ENCODE peak calls at places on chromosomes 6 and 20, in six cellular contexts. Q, W, U, E, R and J are unnamed samples.

GRCh38 chr20:63177785-63178444 is 38.0 kb downstream of the YTHDF1 start:
- DNase-seq in Q (no peak), W (no peak), U (no peak), E (no peak), R (peak; percentile 77), J (no peak)

GRCh38 chr20:49889245-49889942 is 25.9 kb downstream of the SPATA2 start:
- DNase-seq in Q (no peak), W (no peak), U (no peak), E (no peak), R (no peak), J (no peak)

GRCh38 chr6:137417411-137417810 is 76.8 kb downstream of the OLIG3 start:
- DNase-seq in Q (no peak), W (no peak), U (no peak), E (no peak), R (no peak), J (no peak)

GRCh38 chr6:156146891-156147290 is 630.3 kb upstream of the ARID1B start:
- DNase-seq in Q (no peak), W (no peak), U (no peak), E (no peak), R (no peak), J (no peak)

GRCh38 chr6:13927203-13927602 is 2.5 kb downstream of the RNF182 start:
- DNase-seq in Q (peak; percentile 45), W (no peak), U (no peak), E (no peak), R (no peak), J (no peak)

GRCh38 chr6:109595998-109596397 is 95.0 kb downstream of the AK9 start:
- DNase-seq in Q (no peak), W (peak; percentile 18), U (no peak), E (peak; percentile 26), R (peak; percentile 49), J (peak; percentile 8)

GRCh38 chr20:49823152-49823847 is 10.7 kb downstream of the SLC9A8 start:
- DNase-seq in Q (no peak), W (no peak), U (peak; percentile 66), E (no peak), R (no peak), J (no peak)

GRCh38 chr6:79946773-79947190 is 571 bp downstream of the ELOVL4 start:
- DNase-seq in Q (no peak), W (no peak), U (no peak), E (no peak), R (peak; percentile 69), J (peak; percentile 18)

GRCh38 chr6:3280091-3280490 is 21.3 kb downstream of the PSMG4 start:
- DNase-seq in Q (no peak), W (no peak), U (no peak), E (no peak), R (no peak), J (no peak)

GRCh38 chr20:17471606-17472187 is 59.5 kb downstream of the BFSP1 start:
- DNase-seq in Q (no peak), W (no peak), U (no peak), E (no peak), R (peak; percentile 41), J (no peak)

DNA sequence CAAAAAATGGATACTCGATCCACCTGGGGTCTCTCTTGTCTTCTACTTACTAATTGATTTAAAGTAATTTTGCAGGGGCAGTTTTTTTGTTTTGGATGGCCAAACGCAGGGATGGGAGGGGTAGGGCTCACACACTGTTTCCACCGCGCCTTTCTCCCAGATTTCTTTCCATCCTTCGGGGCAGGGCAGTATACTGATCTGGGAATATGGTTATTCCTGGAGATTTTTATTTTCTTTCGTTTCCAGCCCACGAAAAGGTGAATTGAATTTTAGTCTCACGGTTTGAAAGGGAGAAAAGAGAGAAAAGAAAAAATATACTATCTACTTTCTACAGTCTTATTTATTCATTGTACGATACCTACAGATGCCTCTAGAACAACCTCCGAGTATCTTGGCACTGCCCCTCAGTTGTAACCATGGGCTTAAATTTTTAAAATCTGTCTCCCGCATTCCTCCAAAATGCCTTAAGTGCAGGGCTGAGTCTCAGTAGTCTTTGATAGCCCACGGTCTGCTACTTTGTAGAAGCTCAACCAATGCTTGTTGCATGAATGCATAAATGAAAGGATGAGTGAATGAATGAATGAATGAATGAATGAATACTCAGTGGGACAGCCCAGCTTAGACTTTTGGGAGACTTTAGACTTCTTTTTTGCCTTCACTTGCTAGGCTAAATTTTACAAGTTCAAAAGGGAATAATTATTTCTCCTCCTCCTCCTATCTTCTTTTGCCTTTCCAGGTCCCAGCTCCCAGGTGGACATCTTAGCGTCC is 18.1 kb upstream of the TRIM27 start:
- DNase-seq in Q (peak; percentile 60), W (no peak), U (no peak), E (no peak), R (peak; percentile 93), J (no peak)
- TF ChIP-seq ZNF274 in Q (no peak), W (no peak), U (no peak), E (no peak), R (no peak), J (no peak)

GRCh38 chr20:36408219-36408618 is 102.1 kb downstream of the DLGAP4 start:
- DNase-seq in Q (peak; percentile 23), W (no peak), U (no peak), E (peak; percentile 26), R (no peak), J (no peak)
- TF ChIP-seq ZNF274 in Q (no peak), W (no peak), U (no peak), E (no peak), R (no peak), J (no peak)

GRCh38 chr6:43715056-43715788 is 27.6 kb upstream of the MRPS18A start:
- DNase-seq in Q (no peak), W (no peak), U (peak; percentile 87), E (no peak), R (no peak), J (no peak)

GRCh38 chr6:43713611-43714310 is 26.2 kb upstream of the MRPS18A start:
- DNase-seq in Q (no peak), W (no peak), U (no peak), E (no peak), R (no peak), J (no peak)

GRCh38 chr6:43716099-43716498 is 28.5 kb upstream of the MRPS18A start:
- DNase-seq in Q (no peak), W (no peak), U (no peak), E (no peak), R (no peak), J (no peak)

GRCh38 chr6:43712590-43712989 is 25.0 kb upstream of the MRPS18A start:
- DNase-seq in Q (no peak), W (no peak), U (no peak), E (no peak), R (no peak), J (no peak)

DNA sequence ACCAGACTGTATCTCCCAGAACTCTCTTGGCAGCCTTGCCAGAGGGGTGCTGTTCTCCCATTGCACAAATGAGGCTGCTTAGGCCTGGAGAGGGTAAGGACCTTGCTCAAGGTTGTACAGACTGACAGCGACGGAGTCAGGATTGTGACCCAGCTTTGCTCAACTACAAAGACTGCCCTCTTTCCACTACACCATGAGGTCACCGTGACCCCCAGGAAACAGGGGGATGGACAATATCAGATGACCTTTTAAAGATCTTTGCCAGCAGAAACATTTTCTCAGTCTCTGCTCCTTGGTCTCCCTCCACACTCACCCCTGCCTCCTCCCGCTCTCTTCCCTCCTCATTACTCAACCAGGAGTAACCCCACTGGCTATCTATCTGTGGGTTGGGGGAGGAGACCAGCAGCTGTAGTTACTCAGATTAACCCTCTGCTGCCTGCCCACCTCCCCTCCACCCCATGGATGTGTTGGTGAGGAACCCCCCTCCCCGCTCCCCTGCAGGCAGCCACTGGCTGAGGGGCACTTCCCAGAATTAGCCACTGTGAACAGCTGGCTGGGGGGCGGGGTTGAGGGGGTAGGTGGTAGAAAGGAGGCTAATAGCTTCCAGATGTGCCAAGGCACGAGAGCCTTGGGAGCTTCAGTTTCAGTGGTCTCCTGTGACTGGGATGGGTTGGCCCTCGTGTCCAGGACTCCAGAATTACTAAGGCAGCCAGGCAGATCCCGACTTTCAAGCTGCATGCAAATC is 26.9 kb upstream of the MRPS18A start:
- DNase-seq in Q (peak; percentile 85), W (no peak), U (no peak), E (peak; percentile 54), R (no peak), J (no peak)
- TF ChIP-seq ZNF274 in Q (no peak), W (no peak), U (no peak), E (no peak), R (no peak), J (no peak)

DNA sequence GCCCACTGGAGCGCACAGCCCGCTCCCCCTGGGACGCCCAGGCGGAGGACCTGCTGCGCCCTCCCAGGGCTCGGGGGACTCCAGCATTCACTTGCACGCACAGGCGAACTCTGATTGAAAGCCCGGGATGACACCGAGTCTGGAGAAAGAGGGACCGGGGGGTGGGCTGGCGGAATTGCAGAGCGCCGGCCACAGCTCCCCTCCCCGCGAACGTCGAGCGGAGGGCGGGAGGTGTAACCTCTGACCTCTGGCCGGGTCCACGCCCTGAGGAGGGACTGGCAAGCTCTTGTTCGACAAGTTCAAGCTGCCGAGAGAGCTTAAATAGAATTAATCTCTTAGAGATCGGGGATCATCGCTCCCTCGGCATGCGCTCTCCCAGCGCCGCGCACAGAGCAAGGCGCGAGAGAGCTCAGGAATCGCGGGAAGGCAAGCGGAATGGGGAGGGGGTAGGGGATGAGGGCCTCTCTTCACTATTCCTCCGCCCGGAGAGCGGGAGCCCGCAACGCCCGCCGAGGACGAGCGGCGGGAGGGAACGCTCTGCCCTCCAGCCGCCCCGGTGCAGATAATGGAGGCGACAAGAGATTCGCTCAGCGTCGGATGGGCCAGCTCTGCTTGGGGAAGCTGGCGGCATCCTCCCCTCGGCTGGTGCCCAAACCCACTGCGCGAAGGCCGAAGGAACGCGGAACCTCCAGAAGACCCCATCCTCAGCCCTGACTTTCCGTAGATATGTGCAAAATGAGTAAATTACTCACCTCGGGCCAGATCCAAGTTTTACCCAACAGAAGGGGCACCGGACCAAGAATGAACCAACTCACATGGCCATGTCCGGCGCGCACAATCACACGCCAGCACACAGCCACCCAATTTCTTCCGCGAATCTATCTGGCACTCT is 761 bp upstream of the NR2E1 start:
- DNase-seq in Q (no peak), W (no peak), U (no peak), E (no peak), R (peak; percentile 80), J (no peak)
- TF ChIP-seq ZNF274 in Q (no peak), W (no peak), U (no peak), E (no peak), R (no peak), J (no peak)

GRCh38 chr6:146355521-146356100 is 188.0 kb upstream of the RAB32 start:
- DNase-seq in Q (no peak), W (no peak), U (no peak), E (no peak), R (no peak), J (no peak)

GRCh38 chr6:146361367-146361924 is 182.2 kb upstream of the RAB32 start:
- DNase-seq in Q (no peak), W (no peak), U (no peak), E (no peak), R (no peak), J (no peak)

GRCh38 chr6:146358341-146359046 is 185.1 kb upstream of the RAB32 start:
- DNase-seq in Q (no peak), W (no peak), U (no peak), E (no peak), R (no peak), J (no peak)

GRCh38 chr6:146357578-146358340 is 185.9 kb upstream of the RAB32 start:
- DNase-seq in Q (no peak), W (no peak), U (peak; percentile 13), E (no peak), R (no peak), J (no peak)

GRCh38 chr6:146359123-146359522 is 184.5 kb upstream of the RAB32 start:
- DNase-seq in Q (no peak), W (no peak), U (no peak), E (no peak), R (no peak), J (no peak)
- TF ChIP-seq ZNF274 in Q (no peak), W (no peak), U (no peak), E (no peak), R (no peak), J (no peak)

GRCh38 chr6:151847064-151847463 is 39.6 kb downstream of the ESR1 start:
- DNase-seq in Q (no peak), W (no peak), U (no peak), E (peak; percentile 46), R (peak; percentile 55), J (peak; percentile 39)
- TF ChIP-seq ZNF274 in Q (no peak), W (no peak), U (no peak), E (no peak), R (no peak), J (no peak)